ENCODE peak calls at places on chromosomes 4 and X, in five cellular contexts. J, B, Y, F and U are unnamed samples.

GRCh38 chr4:95472538-95472937 is 76.2 kb downstream of the UNC5C start:
- DNase-seq in J (no peak), F (no peak), B (no peak), Y (no peak), U (no peak)

GRCh38 chrX:125742811-125743210 is 423.1 kb downstream of the TEX13C start:
- DNase-seq in B (no peak), Y (no peak), F (no peak), J (no peak), U (no peak)

GRCh38 chr4:84379881-84380618 is 119.0 kb downstream of the NKX6-1 start:
- DNase-seq in Y (no peak), J (peak; percentile 71), F (no peak), B (no peak), U (no peak)

GRCh38 chr4:158588777-158589176 is 67.1 kb downstream of the RXFP1 start:
- DNase-seq in F (no peak), B (no peak), Y (no peak), J (no peak), U (no peak)

GRCh38 chrX:115234220-115234557 is 293 bp upstream of the LRCH2 start:
- DNase-seq in F (no peak), Y (no peak), J (peak; percentile 8), B (no peak), U (no peak)

GRCh38 chr4:184968784-184969201 is 49.5 kb upstream of the HELT start:
- DNase-seq in F (no peak), J (no peak), Y (peak; percentile 91), B (no peak), U (no peak)

GRCh38 chrX:141158084-141158483 is 18.8 kb downstream of the LDOC1 start:
- DNase-seq in Y (no peak), J (no peak), F (no peak), B (no peak), U (no peak)

GRCh38 chrX:40871385-40872082 is 136.2 kb upstream of the MED14 start:
- DNase-seq in Y (no peak), F (no peak), J (peak; percentile 48), B (no peak), U (no peak)

GRCh38 chrX:69297521-69297920 is 132.3 kb upstream of the PJA1 start:
- DNase-seq in J (no peak), B (no peak), F (no peak), Y (no peak), U (no peak)

GRCh38 chr4:118872181-118872580 is 16.5 kb upstream of the SYNPO2 start:
- DNase-seq in Y (no peak), F (no peak), B (no peak), J (peak; percentile 20), U (no peak)

GRCh38 chrX:134364711-134365110 is 95.3 kb upstream of the HPRT1 start:
- DNase-seq in J (no peak), Y (no peak), B (no peak), F (no peak), U (no peak)

GRCh38 chr4:139656614-139657486 is 8.8 kb upstream of the MGST2 start:
- DNase-seq in Y (peak; percentile 55), B (peak; percentile 66), F (peak; percentile 53), J (peak; percentile 70), U (peak; percentile 11)

GRCh38 chrX:53682885-53683555 is 3.5 kb downstream of the HUWE1 start:
- DNase-seq in F (no peak), J (peak; percentile 57), B (peak; percentile 27), Y (no peak), U (peak; percentile 18)

GRCh38 chr4:150543042-150543441 is 38.9 kb upstream of the MAB21L2 start:
- DNase-seq in B (no peak), Y (no peak), F (no peak), J (no peak), U (no peak)

GRCh38 chrX:1750267-1750666 is 135.4 kb downstream of the ASMT start:
- DNase-seq in B (no peak), Y (no peak), F (no peak), J (no peak), U (no peak)

GRCh38 chrX:153646620-153647373 is at the start of gene DUSP9:
- DNase-seq in B (peak; percentile 4), F (peak; percentile 44), J (peak; percentile 21), Y (peak; percentile 32), U (no peak)

GRCh38 chrX:131792789-131793462 is 230.2 kb upstream of the STK26 start:
- DNase-seq in F (peak; percentile 89), J (peak; percentile 81), Y (peak; percentile 95), B (peak; percentile 91), U (peak; percentile 87)

GRCh38 chrX:24426340-24426913 is 38.7 kb upstream of the PDK3 start:
- DNase-seq in F (no peak), J (no peak), B (no peak), Y (no peak), U (peak; percentile 23)

GRCh38 chr4:150818661-150819060 is 196.4 kb downstream of the LRBA start:
- DNase-seq in J (peak; percentile 53), Y (no peak), F (no peak), B (no peak), U (no peak)

GRCh38 chr4:70687821-70688794 is at the start of gene UTP3:
- DNase-seq in F (peak; percentile 96), B (peak; percentile 97), Y (peak; percentile 96), J (peak; percentile 99), U (peak; percentile 94)

GRCh38 chrX:78769356-78769755 is 21.8 kb downstream of the LPAR4 start:
- DNase-seq in F (no peak), J (no peak), B (no peak), Y (no peak), U (no peak)

GRCh38 chr4:170088686-170089085 is 1.1 kb downstream of the AADAT start:
- DNase-seq in B (no peak), J (no peak), Y (no peak), F (no peak), U (no peak)

GRCh38 chr4:26171953-26172352 is 148.9 kb upstream of the RBPJ start:
- DNase-seq in B (peak; percentile 31), Y (no peak), F (no peak), J (peak; percentile 95), U (no peak)

GRCh38 chr4:182724414-182724813 is 192.8 kb downstream of the DCTD start:
- DNase-seq in J (peak; percentile 8), Y (no peak), B (no peak), F (no peak), U (no peak)

GRCh38 chrX:35800479-35800878 is 2.3 kb downstream of the MAGEB16 start:
- DNase-seq in J (no peak), B (no peak), F (no peak), Y (no peak), U (no peak)

GRCh38 chrX:35798042-35798441 is at the start of gene MAGEB16:
- DNase-seq in F (no peak), J (no peak), Y (no peak), B (no peak), U (no peak)
- H3K27me3 ChIP-seq in F (no peaks in the 10 kb centered on the region), J (no peaks in the 10 kb centered on the region), Y (no peaks in the 10 kb centered on the region), B (no peaks in the 10 kb centered on the region), U (no peaks in the 10 kb centered on the region)

GRCh38 chr4:152321408-152321807 is 214.5 kb downstream of the FBXW7 start:
- DNase-seq in F (no peak), Y (no peak), B (no peak), J (no peak), U (no peak)
- H3K4me3 ChIP-seq in F (no peak overlapping the region), Y (no peak overlapping the region), B (no peak overlapping the region), J (no peak overlapping the region), U (no peak overlapping the region)

GRCh38 chrX:150869450-150869849 is 29.0 kb downstream of the CD99L2 start:
- DNase-seq in J (no peak), Y (no peak), F (no peak), B (no peak), U (no peak)

GRCh38 chrX:150870487-150871340 is 27.8 kb downstream of the CD99L2 start:
- DNase-seq in Y (no peak), F (no peak), B (no peak), J (no peak), U (no peak)

GRCh38 chrX:150871341-150871811 is 27.1 kb downstream of the CD99L2 start:
- DNase-seq in Y (no peak), B (no peak), F (no peak), J (no peak), U (no peak)

GRCh38 chrX:150868625-150869024 is 29.8 kb downstream of the CD99L2 start:
- DNase-seq in J (no peak), F (no peak), Y (no peak), B (no peak), U (no peak)

GRCh38 chrX:150870059-150870458 is 28.4 kb downstream of the CD99L2 start:
- DNase-seq in B (no peak), Y (no peak), F (no peak), J (no peak), U (no peak)
- H3K4me1 ChIP-seq in B (no peaks in the 10 kb centered on the region), Y (no peaks in the 10 kb centered on the region), F (peaks cover 2% of the 10 kb centered on the region), J (peaks cover 3% of the 10 kb centered on the region), U (no peaks in the 10 kb centered on the region)

DNA sequence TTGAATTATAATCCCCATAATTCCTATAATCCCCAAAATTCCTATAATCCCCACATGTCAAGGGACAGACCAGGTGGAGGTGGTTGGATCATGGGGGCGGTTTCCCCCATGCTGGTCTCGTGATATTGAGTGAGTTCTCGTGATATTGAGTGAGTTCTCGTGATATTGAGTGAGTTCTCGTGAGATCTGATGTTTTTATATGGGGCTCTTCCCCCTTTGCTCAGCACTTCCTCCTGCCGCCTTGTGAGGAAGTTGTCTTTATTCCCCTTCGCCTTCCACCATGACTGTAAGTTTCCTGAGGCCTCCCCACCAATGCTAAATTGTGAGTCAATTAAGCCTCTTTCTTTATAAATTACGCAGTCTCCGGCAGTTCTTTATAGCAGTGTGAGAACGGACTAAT is 36.6 kb upstream of the GPR78 start:
- DNase-seq in Y (no peak), B (no peak), F (no peak), J (no peak), U (no peak)
- H3K27me3 ChIP-seq in Y (no peaks in the 10 kb centered on the region), B (no peaks in the 10 kb centered on the region), F (no peaks in the 10 kb centered on the region), J (no peaks in the 10 kb centered on the region), U (no peaks in the 10 kb centered on the region)